ENCODE peak calls at places on chromosome 20, in ten cellular contexts. One of them, this sample, is unnamed.

GRCh38 chr20:53071833-53072232 is 99.7 kb downstream of the TSHZ2 start:
- DNase-seq in A549: no peak
- DNase-seq in fibroblast of lung: no peak
- DNase-seq in kidney epithelial cell: no peak
- DNase-seq in neural progenitor cell: no peak
- DNase-seq in thoracic aorta: no peak
- DNase-seq in IMR-90: no peak
- DNase-seq in choroid plexus epithelial cell: no peak
- DNase-seq in hepatocyte: no peak
- DNase-seq in fibroblast of villous mesenchyme: no peak
- DNase-seq in this sample: no peak

GRCh38 chr20:13672657-13673056 is 33.9 kb upstream of the TASP1 start:
- DNase-seq in A549: no peak
- DNase-seq in fibroblast of lung: no peak
- DNase-seq in kidney epithelial cell: no peak
- DNase-seq in neural progenitor cell: no peak
- DNase-seq in thoracic aorta: no peak
- DNase-seq in IMR-90: no peak
- DNase-seq in choroid plexus epithelial cell: no peak
- DNase-seq in hepatocyte: no peak
- DNase-seq in fibroblast of villous mesenchyme: no peak
- DNase-seq in this sample: no peak

GRCh38 chr20:1322511-1323245 is 6.3 kb downstream of the SDCBP2 start:
- DNase-seq in A549: no peak
- DNase-seq in fibroblast of lung: peak
- DNase-seq in kidney epithelial cell: no peak
- DNase-seq in neural progenitor cell: no peak
- DNase-seq in thoracic aorta: no peak
- DNase-seq in IMR-90: peak
- DNase-seq in choroid plexus epithelial cell: peak
- DNase-seq in hepatocyte: peak
- DNase-seq in fibroblast of villous mesenchyme: peak
- DNase-seq in this sample: peak

GRCh38 chr20:37309941-37310590 is 20.6 kb downstream of the MANBAL start:
- DNase-seq in A549: no peak
- DNase-seq in fibroblast of lung: no peak
- DNase-seq in kidney epithelial cell: no peak
- DNase-seq in neural progenitor cell: no peak
- DNase-seq in thoracic aorta: no peak
- DNase-seq in IMR-90: no peak
- DNase-seq in choroid plexus epithelial cell: no peak
- DNase-seq in hepatocyte: peak
- DNase-seq in fibroblast of villous mesenchyme: no peak
- DNase-seq in this sample: no peak

GRCh38 chr20:23061713-23062561 is 12.5 kb upstream of the THBD start:
- DNase-seq in A549: peak
- DNase-seq in fibroblast of lung: peak
- DNase-seq in kidney epithelial cell: no peak
- DNase-seq in neural progenitor cell: peak
- DNase-seq in thoracic aorta: no peak
- DNase-seq in IMR-90: peak
- DNase-seq in choroid plexus epithelial cell: peak
- DNase-seq in hepatocyte: peak
- DNase-seq in fibroblast of villous mesenchyme: peak
- DNase-seq in this sample: peak

GRCh38 chr20:51064160-51064559 is 41.3 kb upstream of the KCNG1 start:
- DNase-seq in A549: no peak
- DNase-seq in fibroblast of lung: no peak
- DNase-seq in kidney epithelial cell: no peak
- DNase-seq in neural progenitor cell: no peak
- DNase-seq in thoracic aorta: no peak
- DNase-seq in IMR-90: no peak
- DNase-seq in choroid plexus epithelial cell: no peak
- DNase-seq in hepatocyte: no peak
- DNase-seq in fibroblast of villous mesenchyme: no peak
- DNase-seq in this sample: no peak

GRCh38 chr20:12171927-12172581 is 254.4 kb downstream of the BTBD3 start:
- DNase-seq in A549: no peak
- DNase-seq in fibroblast of lung: peak
- DNase-seq in kidney epithelial cell: no peak
- DNase-seq in neural progenitor cell: no peak
- DNase-seq in thoracic aorta: no peak
- DNase-seq in IMR-90: peak
- DNase-seq in choroid plexus epithelial cell: peak
- DNase-seq in hepatocyte: no peak
- DNase-seq in fibroblast of villous mesenchyme: peak
- DNase-seq in this sample: peak

GRCh38 chr20:50226093-50226974 is 35.7 kb downstream of the CEBPB start:
- DNase-seq in A549: no peak
- DNase-seq in fibroblast of lung: peak
- DNase-seq in kidney epithelial cell: peak
- DNase-seq in neural progenitor cell: no peak
- DNase-seq in thoracic aorta: peak
- DNase-seq in IMR-90: peak
- DNase-seq in choroid plexus epithelial cell: peak
- DNase-seq in hepatocyte: no peak
- DNase-seq in fibroblast of villous mesenchyme: peak
- DNase-seq in this sample: peak

GRCh38 chr20:23106271-23106851 is 20.2 kb upstream of the CD93 start:
- DNase-seq in A549: no peak
- DNase-seq in fibroblast of lung: peak
- DNase-seq in kidney epithelial cell: no peak
- DNase-seq in neural progenitor cell: no peak
- DNase-seq in thoracic aorta: no peak
- DNase-seq in IMR-90: peak
- DNase-seq in choroid plexus epithelial cell: peak
- DNase-seq in hepatocyte: no peak
- DNase-seq in fibroblast of villous mesenchyme: no peak
- DNase-seq in this sample: peak

GRCh38 chr20:32474717-32474966 is 110.5 kb downstream of the NOL4L start:
- DNase-seq in A549: no peak
- DNase-seq in fibroblast of lung: no peak
- DNase-seq in kidney epithelial cell: no peak
- DNase-seq in neural progenitor cell: no peak
- DNase-seq in thoracic aorta: no peak
- DNase-seq in IMR-90: no peak
- DNase-seq in choroid plexus epithelial cell: no peak
- DNase-seq in hepatocyte: no peak
- DNase-seq in fibroblast of villous mesenchyme: no peak
- DNase-seq in this sample: no peak

GRCh38 chr20:39893013-39893685 is 795.9 kb downstream of the MAFB start:
- DNase-seq in A549: no peak
- DNase-seq in fibroblast of lung: peak
- DNase-seq in kidney epithelial cell: no peak
- DNase-seq in neural progenitor cell: no peak
- DNase-seq in thoracic aorta: no peak
- DNase-seq in IMR-90: peak
- DNase-seq in choroid plexus epithelial cell: peak
- DNase-seq in hepatocyte: peak
- DNase-seq in fibroblast of villous mesenchyme: peak
- DNase-seq in this sample: no peak
- TF ChIP-seq CTCF in A549: no peak
- TF ChIP-seq CTCF in fibroblast of lung: peak
- TF ChIP-seq CTCF in kidney epithelial cell: no peak
- TF ChIP-seq CTCF in neural progenitor cell: peak
- TF ChIP-seq CTCF in thoracic aorta: no peak
- TF ChIP-seq CTCF in IMR-90: peak
- TF ChIP-seq CTCF in choroid plexus epithelial cell: peak
- TF ChIP-seq CTCF in hepatocyte: peak
- TF ChIP-seq CTCF in fibroblast of villous mesenchyme: peak
- TF ChIP-seq CTCF in this sample: no peak

GRCh38 chr20:25084616-25085187 is 2.8 kb upstream of the VSX1 start:
- DNase-seq in A549: peak
- DNase-seq in fibroblast of lung: no peak
- DNase-seq in kidney epithelial cell: no peak
- DNase-seq in neural progenitor cell: peak
- DNase-seq in thoracic aorta: no peak
- DNase-seq in IMR-90: no peak
- DNase-seq in choroid plexus epithelial cell: no peak
- DNase-seq in hepatocyte: no peak
- DNase-seq in fibroblast of villous mesenchyme: no peak
- DNase-seq in this sample: no peak
- H3K4me3 ChIP-seq in A549: peak
- H3K4me3 ChIP-seq in fibroblast of lung: no peak
- H3K4me3 ChIP-seq in kidney epithelial cell: no peak
- H3K4me3 ChIP-seq in neural progenitor cell: peak
- H3K4me3 ChIP-seq in thoracic aorta: no peak
- H3K4me3 ChIP-seq in IMR-90: no peak
- H3K4me3 ChIP-seq in choroid plexus epithelial cell: no peak
- H3K4me3 ChIP-seq in hepatocyte: no peak
- H3K4me3 ChIP-seq in fibroblast of villous mesenchyme: no peak
- H3K4me3 ChIP-seq in this sample: no peak

DNA sequence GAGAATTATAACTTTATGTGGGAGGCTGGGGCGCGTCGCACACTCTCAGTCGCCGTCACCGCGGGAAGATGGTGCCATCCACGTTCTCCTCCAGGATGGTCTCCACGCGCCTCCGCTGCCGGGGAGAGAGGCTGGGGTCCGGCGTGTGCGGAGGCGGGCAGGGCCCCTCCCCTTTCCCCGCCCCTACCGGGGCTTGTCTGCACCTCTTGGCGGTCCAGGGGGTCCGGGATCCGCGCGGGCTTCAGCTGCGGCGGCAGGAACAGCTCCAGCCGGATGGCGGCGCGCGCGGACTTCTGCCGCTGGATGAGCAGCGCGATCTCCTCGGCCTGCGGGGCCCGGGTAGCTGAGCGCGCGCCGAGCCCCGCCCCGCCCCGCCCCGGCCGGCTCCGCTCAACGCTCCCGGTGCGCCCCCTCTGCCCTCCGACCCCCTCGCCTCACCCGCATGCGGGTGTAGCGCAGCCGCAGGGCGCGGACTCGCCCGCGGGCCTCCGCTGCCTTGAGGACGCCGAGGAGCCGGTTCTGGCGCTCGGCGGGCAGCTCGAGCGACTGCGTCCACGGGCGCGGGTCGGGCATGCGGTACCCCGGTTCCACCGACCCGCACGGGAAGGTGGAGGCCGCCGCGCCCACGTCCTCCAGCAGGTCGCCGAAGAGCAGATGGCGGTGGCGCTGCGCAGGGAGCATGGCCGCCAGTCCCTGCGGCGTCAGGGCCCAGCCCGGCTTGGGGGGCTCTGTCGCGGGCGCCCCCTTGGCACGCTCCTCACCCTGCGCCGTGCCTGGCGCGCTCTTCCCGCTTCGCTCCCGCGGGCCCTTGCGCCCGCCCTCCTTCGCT is 604 bp downstream of the LKAAEAR1 start:
- DNase-seq in A549: peak
- DNase-seq in fibroblast of lung: peak
- DNase-seq in kidney epithelial cell: no peak
- DNase-seq in neural progenitor cell: peak
- DNase-seq in thoracic aorta: no peak
- DNase-seq in IMR-90: peak
- DNase-seq in choroid plexus epithelial cell: peak
- DNase-seq in hepatocyte: peak
- DNase-seq in fibroblast of villous mesenchyme: peak
- DNase-seq in this sample: peak
- TF ChIP-seq CTCF in A549: peak
- TF ChIP-seq CTCF in fibroblast of lung: peak
- TF ChIP-seq CTCF in kidney epithelial cell: peak
- TF ChIP-seq CTCF in neural progenitor cell: peak
- TF ChIP-seq CTCF in thoracic aorta: peak
- TF ChIP-seq CTCF in IMR-90: peak
- TF ChIP-seq CTCF in choroid plexus epithelial cell: peak
- TF ChIP-seq CTCF in hepatocyte: peak
- TF ChIP-seq CTCF in fibroblast of villous mesenchyme: peak
- TF ChIP-seq CTCF in this sample: peak

DNA sequence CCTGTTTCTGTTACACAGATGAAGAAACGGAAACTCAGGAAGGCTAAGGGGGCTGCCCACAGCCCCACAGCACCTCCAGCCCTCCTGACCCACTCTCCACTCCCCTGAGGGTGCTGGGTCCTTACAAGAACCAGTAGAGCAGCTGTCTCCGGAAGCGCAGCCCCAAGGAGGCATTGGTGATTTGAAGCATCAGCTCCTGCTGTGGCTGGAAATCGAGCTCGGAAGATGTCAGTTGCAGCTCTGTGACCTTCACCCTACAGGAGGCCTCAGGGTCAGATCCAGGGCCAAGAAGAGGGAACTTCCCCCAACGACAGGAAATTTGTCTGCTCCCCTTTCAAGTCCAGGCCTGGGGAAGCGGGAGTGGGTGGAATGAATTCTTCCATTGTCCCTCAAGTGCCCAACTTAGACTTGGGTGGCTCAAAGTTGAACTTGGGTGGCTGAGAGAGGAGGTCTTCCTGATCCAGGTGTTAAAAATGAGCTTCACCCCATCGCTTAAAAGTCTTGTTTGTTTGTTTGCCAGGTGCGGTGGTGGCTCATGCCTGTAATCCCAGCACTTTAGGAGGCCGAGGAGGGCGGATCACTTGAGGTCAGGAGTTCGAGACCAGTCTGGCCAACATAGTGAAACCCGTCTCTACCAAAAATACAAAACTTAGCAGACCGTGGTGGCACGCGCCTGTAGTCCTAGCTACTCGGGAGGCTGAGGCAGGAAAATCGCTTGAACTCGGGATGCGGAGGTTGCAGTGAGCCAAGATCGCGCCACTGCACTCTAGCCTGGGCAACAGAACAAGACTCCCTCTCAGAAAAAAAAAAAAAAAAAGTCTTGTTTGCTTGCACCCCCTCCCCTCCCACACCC is 1.9 kb downstream of the PLTP start:
- DNase-seq in A549: no peak
- DNase-seq in fibroblast of lung: no peak
- DNase-seq in kidney epithelial cell: no peak
- DNase-seq in neural progenitor cell: no peak
- DNase-seq in thoracic aorta: no peak
- DNase-seq in IMR-90: no peak
- DNase-seq in choroid plexus epithelial cell: no peak
- DNase-seq in hepatocyte: no peak
- DNase-seq in fibroblast of villous mesenchyme: no peak
- DNase-seq in this sample: no peak
- H3K4me3 ChIP-seq in A549: peak
- H3K4me3 ChIP-seq in fibroblast of lung: no peak
- H3K4me3 ChIP-seq in kidney epithelial cell: no peak
- H3K4me3 ChIP-seq in neural progenitor cell: peak
- H3K4me3 ChIP-seq in thoracic aorta: peak
- H3K4me3 ChIP-seq in IMR-90: no peak
- H3K4me3 ChIP-seq in choroid plexus epithelial cell: peak
- H3K4me3 ChIP-seq in hepatocyte: no peak
- H3K4me3 ChIP-seq in fibroblast of villous mesenchyme: peak
- H3K4me3 ChIP-seq in this sample: peak

DNA sequence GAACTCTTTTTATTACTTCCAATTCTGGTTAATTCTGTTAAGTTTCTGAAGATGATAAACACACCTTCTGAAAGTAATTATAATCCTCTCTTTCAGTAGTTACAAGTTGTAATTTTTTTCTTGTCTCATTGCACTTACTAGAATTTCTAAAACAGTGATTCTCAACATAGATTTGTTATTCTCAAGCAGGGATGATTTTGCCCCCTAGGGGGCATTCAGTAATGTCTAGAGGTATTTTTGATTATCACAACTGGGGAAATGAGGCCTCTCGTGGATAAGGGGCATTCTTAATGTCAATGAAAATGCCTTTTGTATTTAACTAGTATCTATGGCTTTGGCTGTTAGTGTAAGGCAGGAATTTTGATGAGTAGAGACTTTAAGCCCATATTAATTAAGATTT is 39.4 kb upstream of the MAFB start:
- DNase-seq in A549: no peak
- DNase-seq in fibroblast of lung: no peak
- DNase-seq in kidney epithelial cell: no peak
- DNase-seq in neural progenitor cell: no peak
- DNase-seq in thoracic aorta: no peak
- DNase-seq in IMR-90: no peak
- DNase-seq in choroid plexus epithelial cell: no peak
- DNase-seq in hepatocyte: no peak
- DNase-seq in fibroblast of villous mesenchyme: no peak
- DNase-seq in this sample: no peak
- TF ChIP-seq CTCF in A549: peak
- TF ChIP-seq CTCF in fibroblast of lung: no peak
- TF ChIP-seq CTCF in kidney epithelial cell: peak
- TF ChIP-seq CTCF in neural progenitor cell: peak
- TF ChIP-seq CTCF in thoracic aorta: no peak
- TF ChIP-seq CTCF in IMR-90: peak
- TF ChIP-seq CTCF in choroid plexus epithelial cell: peak
- TF ChIP-seq CTCF in hepatocyte: no peak
- TF ChIP-seq CTCF in fibroblast of villous mesenchyme: peak
- TF ChIP-seq CTCF in this sample: no peak

This sample was measured in cardiac fibroblast.